ENCODE peak calls at places on chromosomes 5 and 9, in nine cellular contexts. H is H1; Z is AG09309; G is CD4-positive, alpha-beta T cell; U is IMR-90; O is GM12878; C is endodermal cell; P is neural progenitor cell; J is PC-9. Y is an unnamed sample.

GRCh38 chr5:71809446-71809845 is 90.4 kb downstream of the CARTPT start:
- DNase-seq in H (no peak), Z (no peak), G (no peak), U (no peak), O (no peak), C (no peak), P (no peak), J (no peak), Y (no peak)

GRCh38 chr5:33936381-33937016 is at the start of gene RXFP3:
- DNase-seq in H (peak), Z (no peak), G (no peak), U (peak), O (no peak), C (no peak), P (no peak), J (no peak), Y (no peak)

GRCh38 chr5:81787843-81788242 is 36.9 kb upstream of the SSBP2 start:
- DNase-seq in H (peak), Z (peak), G (no peak), U (peak), O (no peak), C (peak), P (peak), J (peak), Y (no peak)

GRCh38 chr5:138354926-138355378 is 2.5 kb downstream of the KDM3B start:
- DNase-seq in H (no peak), Z (peak), G (peak), U (peak), O (peak), C (peak), P (peak), J (no peak), Y (no peak)

GRCh38 chr9:37486616-37487544 is 1.1 kb downstream of the POLR1E start:
- DNase-seq in H (no peak), Z (peak), G (no peak), U (peak), O (no peak), C (no peak), P (no peak), J (no peak), Y (no peak)

GRCh38 chr5:171647043-171647899 is 138.3 kb upstream of the SMIM23 start:
- DNase-seq in H (no peak), Z (peak), G (no peak), U (peak), O (no peak), C (peak), P (no peak), J (peak), Y (no peak)

GRCh38 chr5:86493777-86494176 is 124.0 kb upstream of the COX7C start:
- DNase-seq in H (no peak), Z (no peak), G (no peak), U (no peak), O (no peak), C (no peak), P (no peak), J (no peak), Y (no peak)

GRCh38 chr5:55604611-55605067 is 69.9 kb upstream of the PLPP1 start:
- DNase-seq in H (peak), Z (no peak), G (no peak), U (peak), O (no peak), C (no peak), P (peak), J (peak), Y (no peak)

GRCh38 chr5:55864606-55865541 is 13.7 kb downstream of the IL31RA start:
- DNase-seq in H (no peak), Z (no peak), G (no peak), U (peak), O (no peak), C (no peak), P (no peak), J (no peak), Y (no peak)

GRCh38 chr9:441131-441530 is 226.5 kb downstream of the DOCK8 start:
- DNase-seq in H (no peak), Z (no peak), G (no peak), U (no peak), O (no peak), C (no peak), P (no peak), J (no peak), Y (no peak)

DNA sequence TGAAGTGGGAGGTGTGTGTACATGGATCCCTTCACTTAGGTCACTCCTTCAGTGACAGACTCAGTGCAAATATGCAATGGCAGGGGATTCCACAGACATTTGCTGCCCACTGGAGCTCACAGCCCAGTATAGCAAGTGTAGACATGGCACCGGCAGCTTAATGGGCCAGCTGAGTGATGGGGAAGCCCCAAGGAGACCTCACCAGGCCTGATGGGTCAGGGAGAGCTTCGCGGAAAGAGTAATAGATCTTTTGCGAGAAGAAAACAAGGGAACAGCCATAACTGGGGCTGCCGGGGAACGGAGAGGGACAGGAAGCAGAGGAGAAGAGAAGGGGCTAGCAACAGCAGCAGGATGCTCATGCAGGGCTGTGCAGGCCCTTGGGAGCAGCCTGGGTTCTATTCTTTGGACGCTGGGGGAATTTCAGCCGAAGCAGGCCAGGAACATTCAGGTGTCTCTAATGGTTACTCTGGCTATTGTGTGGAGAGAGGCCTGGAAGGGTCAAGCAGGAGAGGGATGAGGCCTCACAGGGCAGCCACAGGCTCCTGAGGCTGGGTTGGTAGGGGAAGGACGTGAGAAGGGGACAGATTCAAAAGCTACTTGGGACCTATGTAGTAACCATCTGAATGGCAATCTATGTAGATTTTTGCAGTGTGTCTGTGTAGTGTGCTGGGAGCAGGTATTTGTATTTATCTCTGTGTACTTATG is 27.0 kb downstream of the TCF7 start:
- DNase-seq in H (peak), Z (no peak), G (no peak), U (no peak), O (no peak), C (peak), P (no peak), J (no peak), Y (peak)
- TF ChIP-seq CTCF in H (no peak), Z (peak), G (no peak), U (peak), O (peak), C (no peak), P (no peak), J (no peak), Y (no peak)

GRCh38 chr9:23775549-23775948 is 50.5 kb downstream of the ELAVL2 start:
- DNase-seq in H (no peak), Z (no peak), G (no peak), U (no peak), O (no peak), C (no peak), P (no peak), J (no peak), Y (no peak)
- TF ChIP-seq CTCF in H (no peak), Z (no peak), G (no peak), U (no peak), O (no peak), C (no peak), P (no peak), J (no peak), Y (no peak)

DNA sequence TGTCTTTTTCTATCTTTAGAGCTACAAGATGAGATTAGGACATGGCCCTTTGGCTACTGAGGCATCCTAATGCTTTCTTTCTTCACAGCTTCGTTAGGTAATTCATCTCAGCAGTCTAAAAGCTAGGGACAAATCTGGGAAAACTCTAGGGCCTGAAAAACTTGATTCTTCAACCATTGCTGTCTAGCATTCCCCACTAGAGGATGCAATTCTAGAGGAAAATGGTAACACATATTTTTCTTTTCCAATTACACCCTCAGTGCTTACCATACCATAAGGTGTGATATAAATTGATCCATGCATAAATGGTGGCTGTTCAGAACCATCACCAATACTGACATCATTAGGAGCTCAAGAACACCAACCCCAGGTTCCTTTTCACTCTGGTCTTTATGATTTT is 525.8 kb upstream of the TRPC7 start:
- DNase-seq in H (no peak), Z (no peak), G (no peak), U (no peak), O (no peak), C (no peak), P (no peak), J (no peak), Y (no peak)
- TF ChIP-seq CTCF in H (no peak), Z (no peak), G (no peak), U (peak), O (no peak), C (peak), P (no peak), J (no peak), Y (no peak)

GRCh38 chr5:24110019-24110615 is 534.7 kb downstream of the CDH10 start:
- DNase-seq in H (no peak), Z (no peak), G (no peak), U (no peak), O (no peak), C (no peak), P (peak), J (no peak), Y (no peak)
- TF ChIP-seq CTCF in H (no peak), Z (no peak), G (no peak), U (no peak), O (peak), C (peak), P (peak), J (peak), Y (no peak)

GRCh38 chr9:99192786-99193465 is 28.8 kb downstream of the ALG2 start:
- DNase-seq in H (no peak), Z (no peak), G (no peak), U (peak), O (no peak), C (no peak), P (no peak), J (no peak), Y (no peak)

GRCh38 chr9:99199938-99200539 is 21.7 kb downstream of the ALG2 start:
- DNase-seq in H (no peak), Z (no peak), G (no peak), U (no peak), O (no peak), C (no peak), P (no peak), J (no peak), Y (no peak)

GRCh38 chr9:99193466-99193821 is 28.3 kb downstream of the ALG2 start:
- DNase-seq in H (no peak), Z (no peak), G (no peak), U (no peak), O (no peak), C (no peak), P (no peak), J (no peak), Y (no peak)

GRCh38 chr9:99197987-99198386 is 23.8 kb downstream of the ALG2 start:
- DNase-seq in H (no peak), Z (no peak), G (no peak), U (no peak), O (no peak), C (peak), P (peak), J (no peak), Y (no peak)

DNA sequence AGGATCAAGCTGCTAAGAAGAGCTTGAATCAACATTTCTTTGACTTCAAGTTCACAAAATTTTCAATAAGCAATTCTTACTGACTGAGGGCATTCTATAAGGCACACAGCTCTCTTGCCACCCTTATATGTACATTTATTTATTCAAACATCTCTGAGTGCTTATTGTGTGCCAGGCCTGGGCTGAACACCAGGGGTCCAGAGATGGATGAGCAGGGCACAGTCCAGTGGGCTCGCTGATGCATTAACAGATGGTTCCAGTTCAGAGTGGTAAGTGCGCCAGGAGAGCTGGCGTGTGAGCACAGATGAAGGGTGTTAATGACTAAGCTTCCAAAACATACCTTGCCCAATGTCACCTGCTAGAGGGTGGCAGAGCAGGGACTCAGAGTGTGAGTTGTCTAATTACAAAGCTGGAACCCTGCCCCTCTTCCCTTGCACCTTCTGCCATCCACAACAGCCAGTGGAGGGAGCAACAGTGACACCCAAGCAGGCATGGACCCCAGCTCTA is 24.6 kb downstream of the ALG2 start:
- DNase-seq in H (no peak), Z (no peak), G (no peak), U (no peak), O (no peak), C (no peak), P (no peak), J (no peak), Y (no peak)
- TF ChIP-seq CTCF in H (no peak), Z (no peak), G (no peak), U (no peak), O (no peak), C (peak), P (no peak), J (no peak), Y (peak)

DNA sequence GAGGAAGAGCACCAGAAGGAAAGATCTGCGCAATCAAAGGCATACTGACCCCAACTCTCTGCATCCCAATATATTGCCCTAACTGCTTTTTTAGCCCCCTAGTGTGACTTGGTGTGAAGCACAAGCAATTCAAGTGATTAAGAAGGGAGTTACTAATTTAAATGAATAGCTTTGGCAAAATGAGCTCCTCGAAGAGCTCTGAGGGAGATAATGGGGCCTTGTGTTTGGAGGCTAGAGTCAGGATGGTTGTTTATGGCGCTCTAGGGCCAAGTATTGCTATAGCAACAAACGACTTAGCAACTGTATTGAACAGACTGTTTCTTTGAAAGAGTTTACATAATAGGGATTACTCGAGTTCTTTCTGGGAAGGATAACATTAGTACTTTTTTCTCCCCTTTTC is 11.5 kb upstream of the C5orf58 start:
- DNase-seq in H (no peak), Z (no peak), G (no peak), U (peak), O (no peak), C (no peak), P (peak), J (no peak), Y (no peak)
- TF ChIP-seq CTCF in H (no peak), Z (no peak), G (no peak), U (no peak), O (no peak), C (peak), P (peak), J (no peak), Y (no peak)

GRCh38 chr5:110790673-110791072 is 51.9 kb downstream of the SLC25A46 start:
- DNase-seq in H (no peak), Z (peak), G (no peak), U (peak), O (no peak), C (no peak), P (no peak), J (no peak), Y (no peak)
- TF ChIP-seq CTCF in H (no peak), Z (peak), G (no peak), U (peak), O (no peak), C (no peak), P (no peak), J (peak), Y (no peak)

DNA sequence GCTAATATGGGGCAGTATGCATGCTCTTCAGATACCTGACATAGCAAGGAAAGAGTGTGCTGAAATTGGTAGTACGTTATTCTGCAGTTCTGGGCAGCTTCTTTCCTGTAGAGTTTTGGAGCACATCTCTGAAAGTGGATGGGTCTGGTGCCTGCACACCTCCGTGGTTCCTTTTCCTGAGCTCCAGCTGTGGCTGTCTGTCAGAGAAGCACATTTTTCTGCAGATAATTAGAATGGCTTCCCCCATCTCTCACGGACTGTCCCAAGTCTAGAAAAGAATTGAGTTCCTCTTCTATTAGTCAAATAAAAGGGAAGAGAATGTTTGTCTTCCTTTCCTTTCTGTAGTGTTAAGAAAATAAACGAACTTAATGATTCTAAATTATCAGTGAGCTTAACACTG is 55.6 kb downstream of the VCAN start:
- DNase-seq in H (no peak), Z (no peak), G (no peak), U (no peak), O (no peak), C (no peak), P (no peak), J (no peak), Y (no peak)
- TF ChIP-seq CTCF in H (no peak), Z (no peak), G (no peak), U (no peak), O (no peak), C (no peak), P (no peak), J (no peak), Y (no peak)

GRCh38 chr9:137055385-137056364 is 1.8 kb upstream of the ENTPD2 start:
- DNase-seq in H (no peak), Z (no peak), G (no peak), U (peak), O (no peak), C (no peak), P (peak), J (no peak), Y (no peak)
- TF ChIP-seq CTCF in H (no peak), Z (no peak), G (no peak), U (no peak), O (no peak), C (no peak), P (no peak), J (no peak), Y (no peak)

GRCh38 chr9:75333624-75334023 is 245.3 kb downstream of the OSTF1 start:
- DNase-seq in H (no peak), Z (no peak), G (no peak), U (no peak), O (no peak), C (no peak), P (peak), J (no peak), Y (no peak)
- TF ChIP-seq CTCF in H (no peak), Z (no peak), G (no peak), U (no peak), O (no peak), C (peak), P (peak), J (no peak), Y (peak)

Y was measured in mesothelial cell of epicardium.